ENCODE peak calls at places on chromosomes 6 and 20, in seven cellular contexts. T is astrocyte of the spinal cord, O is adrenal gland, J is hepatocyte, M is left ventricle myocardium inferior, F is testis, G is HCT116. R is an unnamed sample.

GRCh38 chr20:44961868-44962267 is 1.7 kb upstream of the TOMM34 start:
- DNase-seq in T (peak), O (no peak), J (no peak), M (no peak), F (no peak), G (no peak), R (peak)

GRCh38 chr20:36526521-36527011 is 14.8 kb upstream of the MYL9 start:
- DNase-seq in T (no peak), O (peak), J (no peak), M (no peak), F (no peak), G (no peak), R (no peak)

GRCh38 chr6:17277256-17277655 is 3.9 kb upstream of the RBM24 start:
- DNase-seq in T (no peak), O (no peak), J (no peak), M (no peak), F (no peak), G (no peak), R (no peak)

GRCh38 chr20:40494238-40494637 is 194.8 kb downstream of the MAFB start:
- DNase-seq in T (no peak), O (peak), J (no peak), M (no peak), F (peak), G (no peak), R (no peak)

GRCh38 chr6:14321992-14322772 is 204.6 kb downstream of the CD83 start:
- DNase-seq in T (no peak), O (no peak), J (peak), M (peak), F (peak), G (peak), R (no peak)

GRCh38 chr20:5675103-5676091 is 74.8 kb upstream of the SHLD1 start:
- DNase-seq in T (no peak), O (peak), J (no peak), M (no peak), F (no peak), G (no peak), R (no peak)

GRCh38 chr6:51398064-51398740 is 579.5 kb downstream of the TFAP2B start:
- DNase-seq in T (no peak), O (no peak), J (no peak), M (no peak), F (no peak), G (no peak), R (no peak)

GRCh38 chr20:49851991-49852390 is 39.4 kb downstream of the SLC9A8 start:
- DNase-seq in T (no peak), O (no peak), J (no peak), M (no peak), F (peak), G (no peak), R (no peak)

GRCh38 chr6:3285732-3286131 is 27.0 kb downstream of the PSMG4 start:
- DNase-seq in T (no peak), O (no peak), J (no peak), M (no peak), F (no peak), G (no peak), R (no peak)

GRCh38 chr6:121666809-121667208 is 231.4 kb downstream of the GJA1 start:
- DNase-seq in T (peak), O (peak), J (peak), M (no peak), F (no peak), G (peak), R (peak)

DNA sequence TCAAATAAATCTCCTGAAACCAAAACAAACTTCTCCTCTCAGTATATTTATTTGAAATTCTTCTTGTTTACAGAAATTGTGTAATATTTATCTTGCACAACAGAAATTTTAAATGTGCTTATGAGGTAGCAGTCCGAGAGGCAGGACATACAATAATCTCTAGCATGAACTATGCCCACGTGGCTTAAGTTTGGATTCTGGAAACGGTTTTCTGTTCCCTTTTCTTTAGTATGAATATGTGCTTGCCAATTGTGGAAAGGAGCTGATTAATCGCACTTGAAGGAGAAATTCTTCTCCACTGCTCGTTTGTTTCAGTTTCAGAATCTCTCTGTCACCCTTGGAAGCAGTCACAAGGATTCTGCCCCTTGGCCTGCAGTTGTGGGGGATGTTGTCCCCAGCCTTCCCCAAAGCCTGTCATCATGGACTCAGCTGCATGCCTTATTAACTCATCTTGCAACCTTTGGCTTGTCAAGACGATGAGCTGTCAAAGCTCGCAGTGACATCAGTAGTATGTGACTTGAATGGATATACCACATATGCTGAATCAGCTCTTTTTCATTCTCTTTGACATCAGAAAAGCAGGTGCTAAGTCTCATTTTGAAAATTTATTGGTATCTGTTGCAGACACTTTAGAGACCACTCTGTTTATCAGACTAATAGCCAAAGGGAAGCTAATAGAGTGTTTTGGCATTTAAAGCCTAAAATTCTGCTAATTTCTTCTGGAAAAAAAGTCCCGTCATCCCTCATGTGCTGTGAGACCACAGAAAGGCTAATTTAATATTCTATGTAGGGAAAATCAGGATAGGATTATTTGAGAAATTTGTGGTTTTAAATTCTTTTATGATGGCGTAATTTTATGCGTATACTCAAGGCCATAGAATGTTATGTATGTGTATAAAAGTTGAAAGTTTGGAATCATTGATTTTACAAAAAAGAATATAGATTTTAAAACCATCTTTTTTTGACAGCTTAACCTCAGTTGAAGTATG is 186.8 kb downstream of the ARID1B start:
- DNase-seq in T (peak), O (peak), J (peak), M (no peak), F (no peak), G (no peak), R (peak)
- H3K4me3 ChIP-seq in T (peak), O (no peak), J (no peak), M (peak), F (no peak), G (no peak), R (peak)

GRCh38 chr20:14193885-14194284 is 143.5 kb downstream of the FLRT3 start:
- DNase-seq in T (no peak), O (no peak), J (no peak), M (no peak), F (no peak), G (no peak), R (peak)

GRCh38 chr20:14191559-14191958 is 145.9 kb downstream of the FLRT3 start:
- DNase-seq in T (no peak), O (no peak), J (no peak), M (no peak), F (no peak), G (no peak), R (no peak)

GRCh38 chr20:14193443-14193842 is 144.0 kb downstream of the FLRT3 start:
- DNase-seq in T (no peak), O (no peak), J (no peak), M (no peak), F (no peak), G (no peak), R (no peak)

GRCh38 chr20:14189794-14190402 is 147.5 kb downstream of the FLRT3 start:
- DNase-seq in T (peak), O (peak), J (peak), M (no peak), F (no peak), G (peak), R (peak)
- TF ChIP-seq CTCF in T (peak), O (no peak), J (peak), M (peak), F (no peak), G (peak), R (peak)

DNA sequence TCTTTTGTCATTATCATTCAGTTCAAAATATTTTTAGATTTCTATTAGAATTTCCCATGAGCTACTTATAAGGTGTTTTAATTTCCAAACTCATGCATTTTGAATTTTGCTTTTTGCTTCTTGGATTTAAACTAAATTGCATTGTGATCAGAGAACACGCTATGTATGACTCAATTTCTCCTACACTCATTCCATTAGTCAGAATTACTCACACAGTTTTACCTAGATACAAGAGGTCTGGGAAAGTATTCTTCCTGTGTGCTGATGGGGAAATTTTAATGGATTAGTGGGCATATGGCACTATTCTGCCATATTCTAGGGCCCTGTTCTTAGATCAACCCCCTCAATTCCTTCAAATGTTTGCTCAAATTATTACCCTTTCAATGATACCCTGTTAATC is 49.9 kb upstream of the BMP5 start:
- DNase-seq in T (peak), O (no peak), J (no peak), M (no peak), F (no peak), G (peak), R (peak)
- H3K4me3 ChIP-seq in T (no peak), O (no peak), J (no peak), M (no peak), F (no peak), G (no peak), R (no peak)

GRCh38 chr6:43838276-43839036 is 68.4 kb downstream of the VEGFA start:
- DNase-seq in T (peak), O (peak), J (peak), M (peak), F (peak), G (peak), R (peak)
- TF ChIP-seq CTCF in T (peak), O (peak), J (peak), M (peak), F (no peak), G (peak), R (peak)

DNA sequence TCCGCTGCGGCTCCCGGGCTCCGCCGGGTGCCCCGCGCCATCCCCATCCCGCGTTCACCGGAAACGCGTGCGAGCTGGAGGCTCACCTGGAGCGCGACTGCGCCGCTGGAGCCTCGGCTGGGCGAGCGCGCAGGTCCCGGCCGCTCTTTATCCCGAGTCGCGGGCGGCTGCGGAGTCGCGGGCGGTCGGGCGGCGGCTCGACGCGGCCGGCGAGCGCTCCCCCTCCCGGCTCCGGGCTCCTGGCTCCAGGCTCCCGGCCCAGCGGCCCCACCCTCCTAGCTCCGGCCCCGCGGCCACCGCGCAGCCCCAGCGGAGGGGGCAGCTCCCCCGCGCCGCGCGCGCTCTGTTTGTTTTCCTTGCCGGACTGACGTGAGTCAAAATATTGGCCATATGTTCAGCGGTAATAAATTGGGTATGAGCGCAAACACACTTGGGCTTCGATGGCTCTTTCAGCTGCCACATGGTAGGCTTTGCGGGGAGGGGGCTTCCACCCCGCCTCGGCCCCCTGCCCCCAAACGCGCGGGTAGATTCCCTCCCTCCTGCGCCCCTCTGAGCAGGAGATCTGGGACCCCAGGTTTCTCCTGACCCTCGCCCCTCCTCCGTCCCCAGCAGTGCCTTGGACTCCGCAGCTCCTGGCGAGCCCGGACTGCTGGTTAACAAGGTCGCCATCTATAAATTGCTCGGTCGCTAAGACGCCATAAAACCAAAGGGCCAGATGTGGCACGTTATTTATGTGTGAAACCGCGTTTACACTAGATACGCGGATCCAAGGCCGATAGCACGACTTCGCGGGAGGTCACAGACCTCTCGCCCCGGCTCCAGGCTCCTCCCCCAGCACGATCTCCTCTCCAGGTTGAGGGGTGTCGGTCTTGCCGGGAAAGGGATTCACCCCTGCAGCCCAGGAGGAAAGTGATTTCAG is 8.9 kb upstream of the NKX2-2 start:
- DNase-seq in T (no peak), O (no peak), J (no peak), M (no peak), F (no peak), G (no peak), R (no peak)
- H3K4me3 ChIP-seq in T (no peak), O (no peak), J (no peak), M (peak), F (peak), G (no peak), R (no peak)

GRCh38 chr6:90466191-90466940 is 120.5 kb downstream of the MAP3K7 start:
- DNase-seq in T (peak), O (no peak), J (peak), M (no peak), F (no peak), G (no peak), R (peak)
- TF ChIP-seq CTCF in T (no peak), O (no peak), J (no peak), M (no peak), F (no peak), G (no peak), R (no peak)

GRCh38 chr20:25863536-25864325 is 167.1 kb upstream of the ZNF337 start:
- DNase-seq in T (no peak), O (no peak), J (no peak), M (no peak), F (no peak), G (no peak), R (no peak)
- H3K4me3 ChIP-seq in T (peak), O (peak), J (no peak), M (peak), F (peak), G (peak), R (peak)

GRCh38 chr6:108609276-108609769 is 48.6 kb downstream of the FOXO3 start:
- DNase-seq in T (peak), O (no peak), J (no peak), M (no peak), F (no peak), G (peak), R (peak)
- TF ChIP-seq CTCF in T (no peak), O (no peak), J (no peak), M (no peak), F (no peak), G (no peak), R (no peak)

GRCh38 chr6:40807484-40807883 is 220.3 kb upstream of the LRFN2 start:
- DNase-seq in T (no peak), O (no peak), J (no peak), M (no peak), F (no peak), G (no peak), R (peak)
- H3K4me3 ChIP-seq in T (no peak), O (no peak), J (no peak), M (no peak), F (no peak), G (no peak), R (no peak)

GRCh38 chr6:138987643-138988468 is at the start of gene REPS1:
- DNase-seq in T (peak), O (peak), J (peak), M (peak), F (peak), G (peak), R (peak)

GRCh38 chr6:138986578-138986977 is 1.5 kb downstream of the REPS1 start:
- DNase-seq in T (peak), O (no peak), J (no peak), M (no peak), F (no peak), G (no peak), R (peak)

GRCh38 chr6:138987299-138987642 is 782 bp downstream of the REPS1 start:
- DNase-seq in T (no peak), O (no peak), J (no peak), M (no peak), F (peak), G (no peak), R (no peak)

GRCh38 chr6:138989098-138989983 is 1.3 kb upstream of the REPS1 start:
- DNase-seq in T (no peak), O (no peak), J (no peak), M (no peak), F (no peak), G (no peak), R (no peak)

DNA sequence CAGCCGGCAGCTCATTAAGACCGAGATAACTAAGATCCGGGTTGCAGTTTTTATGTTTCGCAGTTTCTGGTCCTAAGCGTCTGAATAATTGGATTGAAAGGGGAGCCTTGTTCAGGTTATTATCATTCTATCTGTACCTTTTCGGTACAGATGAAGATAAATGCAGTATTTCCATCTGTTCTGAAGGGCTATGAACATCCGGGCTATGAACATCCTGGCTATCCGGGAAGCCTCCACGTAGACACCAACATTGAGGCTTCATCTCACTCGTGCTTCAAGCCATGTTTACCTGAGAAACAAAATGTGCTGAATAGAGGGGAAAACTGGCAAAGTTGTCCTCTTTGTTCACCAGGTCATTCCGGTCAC is 399 bp upstream of the REPS1 start:
- DNase-seq in T (no peak), O (no peak), J (no peak), M (no peak), F (peak), G (no peak), R (peak)
- TF ChIP-seq CTCF in T (no peak), O (no peak), J (no peak), M (no peak), F (no peak), G (no peak), R (no peak)

R was measured in fibroblast of mammary gland.